ENCODE peak calls at places on chromosomes 16 and 17, in four cellular contexts. One of them, this sample, is unnamed.

GRCh38 chr16:61323456-61323855 is 712.8 kb downstream of the CDH8 start:
- DNase-seq in hypothalamus: no peak
- DNase-seq in KBM-7: peak
- DNase-seq in NCI-H1105: no peak
- DNase-seq in this sample: no peak

GRCh38 chr16:24610421-24610765 is 71.0 kb downstream of the RBBP6 start:
- DNase-seq in hypothalamus: peak
- DNase-seq in KBM-7: no peak
- DNase-seq in NCI-H1105: no peak
- DNase-seq in this sample: peak

GRCh38 chr16:9138021-9138680 is 46.7 kb downstream of the HAPSTR1 start:
- DNase-seq in KBM-7: no peak
- DNase-seq in hypothalamus: no peak
- DNase-seq in NCI-H1105: no peak
- DNase-seq in this sample: no peak

GRCh38 chr16:46822270-46822669 is 8.7 kb downstream of the C16orf87 start:
- DNase-seq in NCI-H1105: no peak
- DNase-seq in hypothalamus: no peak
- DNase-seq in KBM-7: no peak
- DNase-seq in this sample: peak

GRCh38 chr17:78798695-78799559 is 16.9 kb upstream of the CYTH1 start:
- DNase-seq in hypothalamus: peak
- DNase-seq in KBM-7: no peak
- DNase-seq in NCI-H1105: no peak
- DNase-seq in this sample: no peak

GRCh38 chr16:11684231-11685025 is 16.2 kb downstream of the SNN start:
- DNase-seq in hypothalamus: no peak
- DNase-seq in KBM-7: no peak
- DNase-seq in NCI-H1105: no peak
- DNase-seq in this sample: no peak

GRCh38 chr17:37045271-37045946 is 96.7 kb downstream of the AATF start:
- DNase-seq in NCI-H1105: no peak
- DNase-seq in KBM-7: no peak
- DNase-seq in hypothalamus: no peak
- DNase-seq in this sample: no peak

GRCh38 chr17:39096435-39097158 is 54.8 kb downstream of the PLXDC1 start:
- DNase-seq in hypothalamus: no peak
- DNase-seq in NCI-H1105: no peak
- DNase-seq in KBM-7: peak
- DNase-seq in this sample: no peak

GRCh38 chr17:68421486-68421885 is 35.8 kb downstream of the WIPI1 start:
- DNase-seq in NCI-H1105: no peak
- DNase-seq in hypothalamus: no peak
- DNase-seq in KBM-7: no peak
- DNase-seq in this sample: no peak

GRCh38 chr17:65438708-65439294 is 122.6 kb downstream of the AXIN2 start:
- DNase-seq in KBM-7: no peak
- DNase-seq in hypothalamus: no peak
- DNase-seq in NCI-H1105: no peak
- DNase-seq in this sample: no peak

GRCh38 chr16:8667492-8667891 is 6.9 kb upstream of the ABAT start:
- DNase-seq in hypothalamus: no peak
- DNase-seq in KBM-7: no peak
- DNase-seq in NCI-H1105: no peak
- DNase-seq in this sample: no peak

GRCh38 chr16:87391324-87391949 is 699 bp upstream of the MAP1LC3B start:
- DNase-seq in NCI-H1105: no peak
- DNase-seq in hypothalamus: peak
- DNase-seq in KBM-7: peak
- DNase-seq in this sample: peak